ENCODE peak calls at places on chromosomes 12 and 14, in ten cellular contexts. One of them, this sample, is unnamed.

GRCh38 chr12:562634-563033 is 100.6 kb downstream of the NINJ2 start:
- DNase-seq in adrenal gland: no peak
- DNase-seq in WTC11: no peak
- DNase-seq in hypothalamus: no peak
- DNase-seq in SK-MEL-5: no peak
- DNase-seq in T-helper 2 cell: no peak
- DNase-seq in cardiac fibroblast: no peak
- DNase-seq in RPMI7951: no peak
- DNase-seq in hippocampal formation: no peak
- DNase-seq in kidney glomerular epithelial cell: no peak
- DNase-seq in this sample: no peak

GRCh38 chr12:64733857-64734256 is 25.3 kb downstream of the GNS start:
- DNase-seq in adrenal gland: peak
- DNase-seq in WTC11: no peak
- DNase-seq in hypothalamus: peak
- DNase-seq in SK-MEL-5: no peak
- DNase-seq in T-helper 2 cell: no peak
- DNase-seq in cardiac fibroblast: no peak
- DNase-seq in RPMI7951: peak
- DNase-seq in hippocampal formation: peak
- DNase-seq in kidney glomerular epithelial cell: peak
- DNase-seq in this sample: no peak

GRCh38 chr12:27780612-27781408 is 774 bp upstream of the MANSC4 start:
- DNase-seq in adrenal gland: peak
- DNase-seq in WTC11: peak
- DNase-seq in hypothalamus: no peak
- DNase-seq in SK-MEL-5: no peak
- DNase-seq in T-helper 2 cell: peak
- DNase-seq in cardiac fibroblast: peak
- DNase-seq in RPMI7951: peak
- DNase-seq in hippocampal formation: no peak
- DNase-seq in kidney glomerular epithelial cell: peak
- DNase-seq in this sample: peak

GRCh38 chr14:21467620-21468019 is 9.1 kb downstream of the RAB2B start:
- DNase-seq in adrenal gland: no peak
- DNase-seq in WTC11: no peak
- DNase-seq in hypothalamus: no peak
- DNase-seq in SK-MEL-5: peak
- DNase-seq in T-helper 2 cell: no peak
- DNase-seq in cardiac fibroblast: peak
- DNase-seq in RPMI7951: peak
- DNase-seq in hippocampal formation: no peak
- DNase-seq in kidney glomerular epithelial cell: no peak
- DNase-seq in this sample: no peak

GRCh38 chr12:67594888-67595287 is 53.7 kb upstream of the DYRK2 start:
- DNase-seq in adrenal gland: no peak
- DNase-seq in WTC11: no peak
- DNase-seq in hypothalamus: no peak
- DNase-seq in SK-MEL-5: no peak
- DNase-seq in T-helper 2 cell: no peak
- DNase-seq in cardiac fibroblast: no peak
- DNase-seq in RPMI7951: peak
- DNase-seq in hippocampal formation: no peak
- DNase-seq in kidney glomerular epithelial cell: no peak
- DNase-seq in this sample: no peak

GRCh38 chr12:27293463-27293862 is 39.2 kb upstream of the BMAL2 start:
- DNase-seq in adrenal gland: peak
- DNase-seq in WTC11: no peak
- DNase-seq in hypothalamus: no peak
- DNase-seq in SK-MEL-5: no peak
- DNase-seq in T-helper 2 cell: no peak
- DNase-seq in cardiac fibroblast: peak
- DNase-seq in RPMI7951: no peak
- DNase-seq in hippocampal formation: no peak
- DNase-seq in kidney glomerular epithelial cell: no peak
- DNase-seq in this sample: peak

GRCh38 chr12:57449375-57449774 is 5.7 kb upstream of the INHBE start:
- DNase-seq in adrenal gland: no peak
- DNase-seq in WTC11: no peak
- DNase-seq in hypothalamus: no peak
- DNase-seq in SK-MEL-5: no peak
- DNase-seq in T-helper 2 cell: no peak
- DNase-seq in cardiac fibroblast: no peak
- DNase-seq in RPMI7951: no peak
- DNase-seq in hippocampal formation: no peak
- DNase-seq in kidney glomerular epithelial cell: no peak
- DNase-seq in this sample: no peak

GRCh38 chr12:122081697-122082221 is 3.2 kb downstream of the MLXIP start:
- DNase-seq in adrenal gland: peak
- DNase-seq in WTC11: no peak
- DNase-seq in hypothalamus: no peak
- DNase-seq in SK-MEL-5: peak
- DNase-seq in T-helper 2 cell: no peak
- DNase-seq in cardiac fibroblast: peak
- DNase-seq in RPMI7951: peak
- DNase-seq in hippocampal formation: no peak
- DNase-seq in kidney glomerular epithelial cell: no peak
- DNase-seq in this sample: no peak

GRCh38 chr12:13147688-13148531 is 44.4 kb upstream of the GSG1 start:
- DNase-seq in adrenal gland: no peak
- DNase-seq in WTC11: no peak
- DNase-seq in hypothalamus: no peak
- DNase-seq in SK-MEL-5: no peak
- DNase-seq in T-helper 2 cell: no peak
- DNase-seq in cardiac fibroblast: no peak
- DNase-seq in RPMI7951: no peak
- DNase-seq in hippocampal formation: no peak
- DNase-seq in kidney glomerular epithelial cell: no peak
- DNase-seq in this sample: no peak

GRCh38 chr14:72699852-72700257 is 194.0 kb downstream of the DPF3 start:
- DNase-seq in adrenal gland: peak
- DNase-seq in WTC11: no peak
- DNase-seq in hypothalamus: no peak
- DNase-seq in SK-MEL-5: no peak
- DNase-seq in T-helper 2 cell: no peak
- DNase-seq in cardiac fibroblast: peak
- DNase-seq in RPMI7951: peak
- DNase-seq in hippocampal formation: no peak
- DNase-seq in kidney glomerular epithelial cell: no peak
- DNase-seq in this sample: no peak

GRCh38 chr12:20376984-20377383 is 8.6 kb downstream of the PDE3A start:
- DNase-seq in adrenal gland: no peak
- DNase-seq in WTC11: no peak
- DNase-seq in hypothalamus: no peak
- DNase-seq in SK-MEL-5: peak
- DNase-seq in T-helper 2 cell: no peak
- DNase-seq in cardiac fibroblast: peak
- DNase-seq in RPMI7951: peak
- DNase-seq in hippocampal formation: no peak
- DNase-seq in kidney glomerular epithelial cell: peak
- DNase-seq in this sample: no peak

GRCh38 chr12:130958557-130959140 is 4.9 kb downstream of the ADGRD1 start:
- DNase-seq in adrenal gland: no peak
- DNase-seq in WTC11: no peak
- DNase-seq in hypothalamus: no peak
- DNase-seq in SK-MEL-5: no peak
- DNase-seq in T-helper 2 cell: no peak
- DNase-seq in cardiac fibroblast: no peak
- DNase-seq in RPMI7951: no peak
- DNase-seq in hippocampal formation: no peak
- DNase-seq in kidney glomerular epithelial cell: no peak
- DNase-seq in this sample: no peak

GRCh38 chr12:11812558-11813421 is 163.3 kb downstream of the ETV6 start:
- DNase-seq in adrenal gland: no peak
- DNase-seq in WTC11: peak
- DNase-seq in hypothalamus: peak
- DNase-seq in SK-MEL-5: peak
- DNase-seq in T-helper 2 cell: no peak
- DNase-seq in cardiac fibroblast: peak
- DNase-seq in RPMI7951: peak
- DNase-seq in hippocampal formation: peak
- DNase-seq in kidney glomerular epithelial cell: no peak
- DNase-seq in this sample: peak

GRCh38 chr12:32893008-32893407 is 3.6 kb downstream of the PKP2 start:
- DNase-seq in adrenal gland: no peak
- DNase-seq in WTC11: no peak
- DNase-seq in hypothalamus: no peak
- DNase-seq in SK-MEL-5: no peak
- DNase-seq in T-helper 2 cell: no peak
- DNase-seq in cardiac fibroblast: no peak
- DNase-seq in RPMI7951: no peak
- DNase-seq in hippocampal formation: no peak
- DNase-seq in kidney glomerular epithelial cell: no peak
- DNase-seq in this sample: no peak

GRCh38 chr12:12582895-12583303 is 20.2 kb upstream of the DUSP16 start:
- DNase-seq in adrenal gland: peak
- DNase-seq in WTC11: no peak
- DNase-seq in hypothalamus: no peak
- DNase-seq in SK-MEL-5: no peak
- DNase-seq in T-helper 2 cell: no peak
- DNase-seq in cardiac fibroblast: peak
- DNase-seq in RPMI7951: peak
- DNase-seq in hippocampal formation: no peak
- DNase-seq in kidney glomerular epithelial cell: peak
- DNase-seq in this sample: no peak

GRCh38 chr14:54673193-54674121 is 106.5 kb downstream of the SAMD4A start:
- DNase-seq in adrenal gland: no peak
- DNase-seq in WTC11: no peak
- DNase-seq in hypothalamus: no peak
- DNase-seq in SK-MEL-5: peak
- DNase-seq in T-helper 2 cell: no peak
- DNase-seq in cardiac fibroblast: peak
- DNase-seq in RPMI7951: peak
- DNase-seq in hippocampal formation: no peak
- DNase-seq in kidney glomerular epithelial cell: no peak
- DNase-seq in this sample: no peak

GRCh38 chr14:71246539-71246938 is 339.3 kb downstream of the PCNX1 start:
- DNase-seq in adrenal gland: no peak
- DNase-seq in WTC11: no peak
- DNase-seq in hypothalamus: no peak
- DNase-seq in SK-MEL-5: no peak
- DNase-seq in T-helper 2 cell: no peak
- DNase-seq in cardiac fibroblast: no peak
- DNase-seq in RPMI7951: no peak
- DNase-seq in hippocampal formation: no peak
- DNase-seq in kidney glomerular epithelial cell: no peak
- DNase-seq in this sample: no peak

GRCh38 chr14:93430319-93430801 is 379 bp upstream of the UNC79 start:
- DNase-seq in adrenal gland: peak
- DNase-seq in WTC11: peak
- DNase-seq in hypothalamus: peak
- DNase-seq in SK-MEL-5: no peak
- DNase-seq in T-helper 2 cell: no peak
- DNase-seq in cardiac fibroblast: no peak
- DNase-seq in RPMI7951: peak
- DNase-seq in hippocampal formation: peak
- DNase-seq in kidney glomerular epithelial cell: no peak
- DNase-seq in this sample: no peak

GRCh38 chr14:79949906-79950305 is 261.4 kb downstream of the DIO2 start:
- DNase-seq in adrenal gland: no peak
- DNase-seq in WTC11: no peak
- DNase-seq in hypothalamus: no peak
- DNase-seq in SK-MEL-5: no peak
- DNase-seq in T-helper 2 cell: no peak
- DNase-seq in cardiac fibroblast: peak
- DNase-seq in RPMI7951: no peak
- DNase-seq in hippocampal formation: no peak
- DNase-seq in kidney glomerular epithelial cell: no peak
- DNase-seq in this sample: no peak

GRCh38 chr14:94542811-94543449 is 18.3 kb upstream of the SERPINA4 start:
- DNase-seq in adrenal gland: no peak
- DNase-seq in WTC11: no peak
- DNase-seq in hypothalamus: no peak
- DNase-seq in SK-MEL-5: no peak
- DNase-seq in T-helper 2 cell: no peak
- DNase-seq in cardiac fibroblast: no peak
- DNase-seq in RPMI7951: no peak
- DNase-seq in hippocampal formation: no peak
- DNase-seq in kidney glomerular epithelial cell: no peak
- DNase-seq in this sample: no peak